ENCODE peak calls at places on chromosomes 4 and X, in four cellular contexts. One of them, this sample, is unnamed.

GRCh38 chr4:150578745-150579470 is 3.0 kb upstream of the MAB21L2 start:
- DNase-seq in OCI-LY7: no peak
- DNase-seq in GM10248: no peak
- DNase-seq in right lobe of liver: no peak
- DNase-seq in this sample: no peak

GRCh38 chrX:56782362-56782761 is 53.3 kb downstream of the NBDY start:
- DNase-seq in OCI-LY7: no peak
- DNase-seq in GM10248: no peak
- DNase-seq in right lobe of liver: no peak
- DNase-seq in this sample: no peak

GRCh38 chrX:84729809-84730208 is 227.6 kb upstream of the HDX start:
- DNase-seq in OCI-LY7: peak; percentile 58
- DNase-seq in GM10248: peak; percentile 26
- DNase-seq in right lobe of liver: no peak
- DNase-seq in this sample: no peak

GRCh38 chr4:23516719-23517118 is 373.1 kb downstream of the PPARGC1A start:
- DNase-seq in OCI-LY7: no peak
- DNase-seq in GM10248: no peak
- DNase-seq in right lobe of liver: no peak
- DNase-seq in this sample: no peak

GRCh38 chr4:101126044-101126443 is 221.3 kb downstream of the PPP3CA start:
- DNase-seq in OCI-LY7: no peak
- DNase-seq in GM10248: no peak
- DNase-seq in right lobe of liver: no peak
- DNase-seq in this sample: no peak

GRCh38 chr4:52425751-52426326 is 233.3 kb downstream of the USP46 start:
- DNase-seq in OCI-LY7: no peak
- DNase-seq in GM10248: no peak
- DNase-seq in right lobe of liver: no peak
- DNase-seq in this sample: no peak

GRCh38 chrX:53900623-53901022 is 143.7 kb downstream of the PHF8 start:
- DNase-seq in OCI-LY7: no peak
- DNase-seq in GM10248: no peak
- DNase-seq in right lobe of liver: no peak
- DNase-seq in this sample: no peak

GRCh38 chrX:49176421-49177326 is 5.0 kb downstream of the PLP2 start:
- DNase-seq in OCI-LY7: no peak
- DNase-seq in GM10248: no peak
- DNase-seq in right lobe of liver: no peak
- DNase-seq in this sample: no peak

GRCh38 chr4:184267673-184268573 is 50.2 kb upstream of the ENPP6 start:
- DNase-seq in OCI-LY7: peak; percentile 94
- DNase-seq in GM10248: peak; percentile 80
- DNase-seq in right lobe of liver: peak; percentile 70
- DNase-seq in this sample: no peak

GRCh38 chrX:107672955-107673378 is 44.7 kb downstream of the PRPS1 start:
- DNase-seq in OCI-LY7: peak; percentile 83
- DNase-seq in GM10248: peak; percentile 65
- DNase-seq in right lobe of liver: peak; percentile 75
- DNase-seq in this sample: peak; percentile 94

GRCh38 chrX:147875866-147876596 is 35.7 kb upstream of the FMR1 start:
- DNase-seq in OCI-LY7: no peak
- DNase-seq in GM10248: no peak
- DNase-seq in right lobe of liver: no peak
- DNase-seq in this sample: no peak

GRCh38 chr4:30866444-30866843 is 146.3 kb downstream of the PCDH7 start:
- DNase-seq in OCI-LY7: no peak
- DNase-seq in GM10248: no peak
- DNase-seq in right lobe of liver: no peak
- DNase-seq in this sample: no peak

GRCh38 chrX:107565916-107566602 is 62.3 kb upstream of the PRPS1 start:
- DNase-seq in OCI-LY7: no peak
- DNase-seq in GM10248: no peak
- DNase-seq in right lobe of liver: no peak
- DNase-seq in this sample: no peak

GRCh38 chr4:73620115-73620792 is at the start of gene RASSF6:
- DNase-seq in OCI-LY7: peak; percentile 86
- DNase-seq in GM10248: peak; percentile 36
- DNase-seq in right lobe of liver: peak; percentile 72
- DNase-seq in this sample: peak; percentile 93

GRCh38 chrX:49101629-49101984 is 21.9 kb upstream of the WDR45 start:
- DNase-seq in OCI-LY7: peak; percentile 17
- DNase-seq in GM10248: no peak
- DNase-seq in right lobe of liver: no peak
- DNase-seq in this sample: no peak

GRCh38 chrX:30939928-30940327 is 50.9 kb upstream of the TAB3 start:
- DNase-seq in OCI-LY7: no peak
- DNase-seq in GM10248: no peak
- DNase-seq in right lobe of liver: no peak
- DNase-seq in this sample: no peak

GRCh38 chr4:152072001-152072485 is 311.2 kb upstream of the GATB start:
- DNase-seq in OCI-LY7: no peak
- DNase-seq in GM10248: no peak
- DNase-seq in right lobe of liver: no peak
- DNase-seq in this sample: no peak

GRCh38 chr4:7411896-7412585 is 22.7 kb downstream of the PSAPL1 start:
- DNase-seq in OCI-LY7: no peak
- DNase-seq in GM10248: no peak
- DNase-seq in right lobe of liver: peak; percentile 33
- DNase-seq in this sample: peak; percentile 13

GRCh38 chr4:107740950-107741701 is 21.1 kb upstream of the PAPSS1 start:
- DNase-seq in OCI-LY7: no peak
- DNase-seq in GM10248: no peak
- DNase-seq in right lobe of liver: no peak
- DNase-seq in this sample: no peak

GRCh38 chrX:83916525-83916924 is 55.6 kb downstream of the CYLC1 start:
- DNase-seq in OCI-LY7: peak; percentile 1
- DNase-seq in GM10248: peak; percentile 2
- DNase-seq in right lobe of liver: no peak
- DNase-seq in this sample: no peak

GRCh38 chrX:66030505-66031317 is 9.2 kb downstream of the VSIG4 start:
- DNase-seq in OCI-LY7: peak; percentile 55
- DNase-seq in GM10248: no peak
- DNase-seq in right lobe of liver: no peak
- DNase-seq in this sample: no peak

GRCh38 chrX:1531106-1531890 is 5.7 kb downstream of the P2RY8 start:
- DNase-seq in OCI-LY7: no peak
- DNase-seq in GM10248: no peak
- DNase-seq in right lobe of liver: no peak
- DNase-seq in this sample: no peak

GRCh38 chr4:38243385-38244053 is 283.3 kb downstream of the PTTG2 start:
- DNase-seq in OCI-LY7: no peak
- DNase-seq in GM10248: no peak
- DNase-seq in right lobe of liver: no peak
- DNase-seq in this sample: no peak

GRCh38 chrX:14591976-14592375 is 62.6 kb downstream of the GLRA2 start:
- DNase-seq in OCI-LY7: no peak
- DNase-seq in GM10248: no peak
- DNase-seq in right lobe of liver: no peak
- DNase-seq in this sample: no peak

GRCh38 chrX:70244881-70245280 is 10.4 kb downstream of the AWAT1 start:
- DNase-seq in OCI-LY7: no peak
- DNase-seq in GM10248: no peak
- DNase-seq in right lobe of liver: no peak
- DNase-seq in this sample: no peak

GRCh38 chr4:98748609-98749008 is 90.2 kb upstream of the TSPAN5 start:
- DNase-seq in OCI-LY7: no peak
- DNase-seq in GM10248: no peak
- DNase-seq in right lobe of liver: no peak
- DNase-seq in this sample: no peak
- TF ChIP-seq CTCF in OCI-LY7: no peak
- TF ChIP-seq CTCF in GM10248: no peak
- TF ChIP-seq CTCF in right lobe of liver: no peak
- TF ChIP-seq CTCF in this sample: no peak

DNA sequence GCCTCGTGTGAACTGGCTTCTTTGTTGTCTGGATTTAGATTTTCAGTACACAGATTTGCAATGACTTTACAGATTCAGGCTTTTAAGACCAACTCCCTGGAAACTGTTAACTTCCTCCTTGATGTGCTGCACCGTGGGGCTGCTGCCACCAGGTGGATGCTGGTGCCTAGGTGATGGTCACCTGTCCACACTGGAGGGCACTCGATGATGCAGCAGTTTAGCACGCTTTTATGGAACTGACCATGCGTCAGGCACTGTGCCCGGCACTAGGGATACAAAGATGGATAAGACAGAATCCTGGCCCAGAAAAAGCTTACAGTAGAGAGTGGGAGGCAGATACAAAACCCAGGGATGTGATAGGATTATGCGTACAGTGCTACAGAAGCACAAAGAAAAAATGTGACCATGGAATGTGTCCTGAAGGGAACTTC is 180.7 kb downstream of the CEP135 start:
- DNase-seq in OCI-LY7: peak; percentile 27
- DNase-seq in GM10248: no peak
- DNase-seq in right lobe of liver: no peak
- DNase-seq in this sample: no peak
- TF ChIP-seq CTCF in OCI-LY7: peak; percentile 69
- TF ChIP-seq CTCF in GM10248: peak; percentile 27
- TF ChIP-seq CTCF in right lobe of liver: peak; percentile 31
- TF ChIP-seq CTCF in this sample: peak; percentile 88

DNA sequence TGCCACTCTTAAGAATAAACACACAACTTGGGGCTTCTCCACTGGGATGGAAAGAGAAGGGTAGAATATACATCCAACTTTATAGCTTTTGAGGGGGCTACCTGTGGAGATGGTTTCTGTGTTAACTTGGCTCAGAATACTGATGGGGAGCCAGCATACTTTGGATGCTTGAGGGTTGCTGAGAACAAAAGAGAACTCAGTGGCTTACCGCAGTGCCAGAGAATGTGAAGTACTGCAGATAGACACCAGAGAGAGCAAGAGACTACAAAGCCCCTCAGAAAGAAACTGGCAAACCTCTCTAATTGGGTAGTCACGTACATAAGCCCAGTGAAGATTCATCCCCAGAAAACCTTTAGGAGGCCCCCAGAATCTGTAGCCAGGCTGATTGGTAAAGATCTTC is 214.4 kb downstream of the DCHS2 start:
- DNase-seq in OCI-LY7: no peak
- DNase-seq in GM10248: no peak
- DNase-seq in right lobe of liver: no peak
- DNase-seq in this sample: no peak
- TF ChIP-seq CTCF in OCI-LY7: no peak
- TF ChIP-seq CTCF in GM10248: no peak
- TF ChIP-seq CTCF in right lobe of liver: no peak
- TF ChIP-seq CTCF in this sample: no peak

GRCh38 chr4:1601852-1602525 is 82.1 kb downstream of the FAM53A start:
- DNase-seq in OCI-LY7: no peak
- DNase-seq in GM10248: no peak
- DNase-seq in right lobe of liver: peak; percentile 37
- DNase-seq in this sample: no peak

GRCh38 chr4:1603413-1604135 is 80.5 kb downstream of the FAM53A start:
- DNase-seq in OCI-LY7: no peak
- DNase-seq in GM10248: no peak
- DNase-seq in right lobe of liver: peak; percentile 43
- DNase-seq in this sample: no peak

GRCh38 chr4:1604181-1604705 is 79.9 kb downstream of the FAM53A start:
- DNase-seq in OCI-LY7: no peak
- DNase-seq in GM10248: no peak
- DNase-seq in right lobe of liver: no peak
- DNase-seq in this sample: no peak

GRCh38 chr4:1601533-1601835 is 82.6 kb downstream of the FAM53A start:
- DNase-seq in OCI-LY7: no peak
- DNase-seq in GM10248: no peak
- DNase-seq in right lobe of liver: peak; percentile 21
- DNase-seq in this sample: no peak

DNA sequence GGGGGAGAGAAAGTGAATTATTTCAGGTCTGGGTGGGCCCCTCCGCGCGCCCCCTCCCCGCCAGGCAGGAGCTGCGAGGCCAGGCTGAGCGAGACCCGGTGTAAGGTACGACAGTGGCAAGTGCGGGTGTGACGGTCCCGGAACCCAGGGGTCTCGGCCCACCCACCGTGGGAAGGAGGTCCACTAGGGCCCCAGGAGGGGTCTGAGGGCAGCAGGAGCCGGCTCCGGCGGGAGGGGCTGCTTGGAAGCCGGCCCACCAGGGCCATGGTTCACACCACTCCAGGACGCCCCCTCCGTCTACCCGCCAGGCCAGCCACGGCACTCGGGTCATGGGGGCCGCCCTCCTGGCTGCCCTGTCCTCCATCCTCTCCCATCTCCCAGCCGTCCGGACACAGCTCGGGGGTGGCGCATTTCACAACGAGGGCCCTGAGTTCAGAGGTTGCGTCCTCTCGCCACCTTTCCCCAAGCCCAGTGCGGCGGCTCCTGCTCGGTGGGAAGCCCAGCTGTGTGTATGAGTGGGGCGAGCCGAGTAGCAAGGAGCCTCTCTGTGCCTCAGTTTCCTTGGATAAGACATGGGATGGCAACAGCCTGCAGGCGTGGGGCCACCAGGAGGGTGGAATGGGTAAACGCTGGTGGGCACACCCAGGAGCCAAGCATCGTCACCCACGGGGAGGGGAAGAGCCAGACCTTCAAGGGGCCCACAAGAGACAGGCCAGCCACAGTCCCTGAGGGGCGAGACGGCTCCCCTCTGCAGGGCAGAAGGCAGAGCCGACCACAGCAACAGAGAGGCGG is 81.3 kb downstream of the FAM53A start:
- DNase-seq in OCI-LY7: no peak
- DNase-seq in GM10248: no peak
- DNase-seq in right lobe of liver: peak; percentile 55
- DNase-seq in this sample: no peak
- TF ChIP-seq CTCF in OCI-LY7: no peak
- TF ChIP-seq CTCF in GM10248: no peak
- TF ChIP-seq CTCF in right lobe of liver: no peak
- TF ChIP-seq CTCF in this sample: no peak

GRCh38 chr4:112673076-112673475 is 36.1 kb downstream of the LARP7 start:
- DNase-seq in OCI-LY7: no peak
- DNase-seq in GM10248: no peak
- DNase-seq in right lobe of liver: no peak
- DNase-seq in this sample: no peak
- TF ChIP-seq CTCF in OCI-LY7: no peak
- TF ChIP-seq CTCF in GM10248: no peak
- TF ChIP-seq CTCF in right lobe of liver: no peak
- TF ChIP-seq CTCF in this sample: no peak

DNA sequence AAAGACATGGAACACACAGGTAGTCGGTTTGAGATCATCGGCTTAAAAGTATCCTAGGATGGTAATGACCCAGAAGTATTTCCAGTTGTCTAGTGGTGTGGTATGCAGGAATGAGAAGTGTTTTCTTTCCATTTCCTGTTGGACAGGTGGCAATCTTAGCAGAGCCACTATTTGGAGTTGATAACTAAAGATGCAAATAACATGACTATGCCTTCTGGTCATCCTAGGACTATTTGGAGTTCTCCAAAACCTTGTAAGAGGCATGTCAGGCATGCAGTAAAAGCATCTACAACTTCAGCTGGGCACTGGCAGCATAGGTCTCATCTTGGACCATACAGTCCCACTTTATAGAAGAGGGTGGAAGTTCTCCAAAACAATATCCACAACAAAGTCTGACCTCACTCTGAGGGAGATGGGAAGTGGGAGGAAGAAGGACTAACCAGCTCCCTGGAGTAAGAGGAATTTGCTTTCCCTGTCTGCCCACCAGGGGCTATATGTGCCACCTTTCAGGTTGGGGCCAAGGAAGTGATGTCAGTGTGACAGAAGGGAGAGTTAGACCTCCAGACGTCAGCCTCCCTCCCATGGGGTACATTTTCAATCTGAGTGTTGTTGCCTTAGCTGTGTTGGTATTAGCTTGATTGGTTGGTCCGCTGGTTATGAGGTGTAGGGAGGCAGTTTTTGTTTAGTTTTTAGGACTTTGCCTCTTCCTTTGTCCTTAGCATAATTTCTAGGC is 101.2 kb upstream of the MYOZ2 start:
- DNase-seq in OCI-LY7: no peak
- DNase-seq in GM10248: no peak
- DNase-seq in right lobe of liver: no peak
- DNase-seq in this sample: no peak
- TF ChIP-seq CTCF in OCI-LY7: no peak
- TF ChIP-seq CTCF in GM10248: no peak
- TF ChIP-seq CTCF in right lobe of liver: no peak
- TF ChIP-seq CTCF in this sample: no peak